ENCODE peak calls at places on chromosome 3, in six cellular contexts. One of them, this sample, is unnamed.

GRCh38 chr3:44883999-44884431 is 9.6 kb downstream of the TGM4 start:
- DNase-seq in psoas muscle: no peak
- DNase-seq in fibroblast of villous mesenchyme: peak
- DNase-seq in CD8-positive, alpha-beta memory T cell: no peak
- DNase-seq in activated naive CD4-positive, alpha-beta T cell: no peak
- DNase-seq in T-helper 2 cell: no peak
- DNase-seq in this sample: no peak

GRCh38 chr3:47932431-47932830 is 83.8 kb downstream of the MAP4 start:
- DNase-seq in psoas muscle: no peak
- DNase-seq in fibroblast of villous mesenchyme: peak
- DNase-seq in CD8-positive, alpha-beta memory T cell: no peak
- DNase-seq in activated naive CD4-positive, alpha-beta T cell: no peak
- DNase-seq in T-helper 2 cell: no peak
- DNase-seq in this sample: no peak

GRCh38 chr3:29922990-29923746 is 642.3 kb downstream of the RBMS3 start:
- DNase-seq in psoas muscle: no peak
- DNase-seq in fibroblast of villous mesenchyme: peak
- DNase-seq in CD8-positive, alpha-beta memory T cell: no peak
- DNase-seq in activated naive CD4-positive, alpha-beta T cell: no peak
- DNase-seq in T-helper 2 cell: no peak
- DNase-seq in this sample: no peak

GRCh38 chr3:156535162-156535627 is 19.7 kb downstream of the SSR3 start:
- DNase-seq in psoas muscle: peak
- DNase-seq in fibroblast of villous mesenchyme: peak
- DNase-seq in CD8-positive, alpha-beta memory T cell: no peak
- DNase-seq in activated naive CD4-positive, alpha-beta T cell: no peak
- DNase-seq in T-helper 2 cell: no peak
- DNase-seq in this sample: no peak

GRCh38 chr3:53104762-53105161 is 25.5 kb downstream of the RFT1 start:
- DNase-seq in psoas muscle: no peak
- DNase-seq in fibroblast of villous mesenchyme: no peak
- DNase-seq in CD8-positive, alpha-beta memory T cell: no peak
- DNase-seq in activated naive CD4-positive, alpha-beta T cell: no peak
- DNase-seq in T-helper 2 cell: no peak
- DNase-seq in this sample: no peak

GRCh38 chr3:160667452-160667851 is 9.5 kb upstream of the ARL14 start:
- DNase-seq in psoas muscle: no peak
- DNase-seq in fibroblast of villous mesenchyme: peak
- DNase-seq in CD8-positive, alpha-beta memory T cell: no peak
- DNase-seq in activated naive CD4-positive, alpha-beta T cell: no peak
- DNase-seq in T-helper 2 cell: no peak
- DNase-seq in this sample: no peak

GRCh38 chr3:107981471-107982111 is 109.2 kb downstream of the CD47 start:
- DNase-seq in psoas muscle: peak
- DNase-seq in fibroblast of villous mesenchyme: no peak
- DNase-seq in CD8-positive, alpha-beta memory T cell: no peak
- DNase-seq in activated naive CD4-positive, alpha-beta T cell: no peak
- DNase-seq in T-helper 2 cell: no peak
- DNase-seq in this sample: no peak

GRCh38 chr3:22713936-22714335 is 489.2 kb upstream of the UBE2E2 start:
- DNase-seq in psoas muscle: no peak
- DNase-seq in fibroblast of villous mesenchyme: peak
- DNase-seq in CD8-positive, alpha-beta memory T cell: no peak
- DNase-seq in activated naive CD4-positive, alpha-beta T cell: no peak
- DNase-seq in T-helper 2 cell: no peak
- DNase-seq in this sample: no peak

GRCh38 chr3:194938845-194939531 is 253.3 kb downstream of the FAM43A start:
- DNase-seq in psoas muscle: peak
- DNase-seq in fibroblast of villous mesenchyme: no peak
- DNase-seq in CD8-positive, alpha-beta memory T cell: no peak
- DNase-seq in activated naive CD4-positive, alpha-beta T cell: no peak
- DNase-seq in T-helper 2 cell: no peak
- DNase-seq in this sample: no peak

GRCh38 chr3:156687023-156687422 is 12.6 kb downstream of the TIPARP start:
- DNase-seq in psoas muscle: no peak
- DNase-seq in fibroblast of villous mesenchyme: peak
- DNase-seq in CD8-positive, alpha-beta memory T cell: no peak
- DNase-seq in activated naive CD4-positive, alpha-beta T cell: no peak
- DNase-seq in T-helper 2 cell: no peak
- DNase-seq in this sample: no peak

GRCh38 chr3:52458770-52459540 is 3.6 kb downstream of the NISCH start:
- DNase-seq in psoas muscle: no peak
- DNase-seq in fibroblast of villous mesenchyme: no peak
- DNase-seq in CD8-positive, alpha-beta memory T cell: no peak
- DNase-seq in activated naive CD4-positive, alpha-beta T cell: no peak
- DNase-seq in T-helper 2 cell: no peak
- DNase-seq in this sample: no peak

GRCh38 chr3:149081772-149082171 is 4.6 kb downstream of the HLTF start:
- DNase-seq in psoas muscle: no peak
- DNase-seq in fibroblast of villous mesenchyme: no peak
- DNase-seq in CD8-positive, alpha-beta memory T cell: no peak
- DNase-seq in activated naive CD4-positive, alpha-beta T cell: no peak
- DNase-seq in T-helper 2 cell: no peak
- DNase-seq in this sample: no peak

GRCh38 chr3:43525941-43526607 is 95.7 kb downstream of the ANO10 start:
- DNase-seq in psoas muscle: no peak
- DNase-seq in fibroblast of villous mesenchyme: peak
- DNase-seq in CD8-positive, alpha-beta memory T cell: no peak
- DNase-seq in activated naive CD4-positive, alpha-beta T cell: no peak
- DNase-seq in T-helper 2 cell: no peak
- DNase-seq in this sample: no peak

GRCh38 chr3:12629560-12629959 is 34.4 kb downstream of the RAF1 start:
- DNase-seq in psoas muscle: peak
- DNase-seq in fibroblast of villous mesenchyme: peak
- DNase-seq in CD8-positive, alpha-beta memory T cell: no peak
- DNase-seq in activated naive CD4-positive, alpha-beta T cell: no peak
- DNase-seq in T-helper 2 cell: no peak
- DNase-seq in this sample: no peak

GRCh38 chr3:193734737-193735366 is 141.8 kb downstream of the OPA1 start:
- DNase-seq in psoas muscle: no peak
- DNase-seq in fibroblast of villous mesenchyme: no peak
- DNase-seq in CD8-positive, alpha-beta memory T cell: no peak
- DNase-seq in activated naive CD4-positive, alpha-beta T cell: no peak
- DNase-seq in T-helper 2 cell: no peak
- DNase-seq in this sample: no peak

GRCh38 chr3:113606539-113607218 is 74.3 kb downstream of the SIDT1 start:
- DNase-seq in psoas muscle: no peak
- DNase-seq in fibroblast of villous mesenchyme: no peak
- DNase-seq in CD8-positive, alpha-beta memory T cell: peak
- DNase-seq in activated naive CD4-positive, alpha-beta T cell: no peak
- DNase-seq in T-helper 2 cell: no peak
- DNase-seq in this sample: peak

GRCh38 chr3:112104774-112105173 is 18.6 kb downstream of the C3orf52 start:
- DNase-seq in psoas muscle: no peak
- DNase-seq in fibroblast of villous mesenchyme: no peak
- DNase-seq in CD8-positive, alpha-beta memory T cell: no peak
- DNase-seq in activated naive CD4-positive, alpha-beta T cell: no peak
- DNase-seq in T-helper 2 cell: no peak
- DNase-seq in this sample: no peak

GRCh38 chr3:163809540-163809993 is 1268.7 kb downstream of the SI start:
- DNase-seq in psoas muscle: no peak
- DNase-seq in fibroblast of villous mesenchyme: no peak
- DNase-seq in CD8-positive, alpha-beta memory T cell: no peak
- DNase-seq in activated naive CD4-positive, alpha-beta T cell: no peak
- DNase-seq in T-helper 2 cell: no peak
- DNase-seq in this sample: peak

GRCh38 chr3:126557415-126557745 is 1.4 kb downstream of the C3orf22 start:
- DNase-seq in psoas muscle: peak
- DNase-seq in fibroblast of villous mesenchyme: no peak
- DNase-seq in CD8-positive, alpha-beta memory T cell: no peak
- DNase-seq in activated naive CD4-positive, alpha-beta T cell: no peak
- DNase-seq in T-helper 2 cell: no peak
- DNase-seq in this sample: no peak

GRCh38 chr3:168096210-168096795 is 579 bp upstream of the GOLIM4 start:
- DNase-seq in psoas muscle: peak
- DNase-seq in fibroblast of villous mesenchyme: peak
- DNase-seq in CD8-positive, alpha-beta memory T cell: no peak
- DNase-seq in activated naive CD4-positive, alpha-beta T cell: no peak
- DNase-seq in T-helper 2 cell: no peak
- DNase-seq in this sample: peak

GRCh38 chr3:190130700-190131099 is 10.0 kb upstream of the P3H2 start:
- DNase-seq in psoas muscle: no peak
- DNase-seq in fibroblast of villous mesenchyme: no peak
- DNase-seq in CD8-positive, alpha-beta memory T cell: no peak
- DNase-seq in activated naive CD4-positive, alpha-beta T cell: no peak
- DNase-seq in T-helper 2 cell: no peak
- DNase-seq in this sample: no peak

GRCh38 chr3:24069045-24069444 is 124.0 kb downstream of the NR1D2 start:
- DNase-seq in psoas muscle: no peak
- DNase-seq in fibroblast of villous mesenchyme: peak
- DNase-seq in CD8-positive, alpha-beta memory T cell: no peak
- DNase-seq in activated naive CD4-positive, alpha-beta T cell: no peak
- DNase-seq in T-helper 2 cell: no peak
- DNase-seq in this sample: no peak

GRCh38 chr3:15892828-15893227 is 95.0 kb upstream of the ANKRD28 start:
- DNase-seq in psoas muscle: no peak
- DNase-seq in fibroblast of villous mesenchyme: no peak
- DNase-seq in CD8-positive, alpha-beta memory T cell: no peak
- DNase-seq in activated naive CD4-positive, alpha-beta T cell: no peak
- DNase-seq in T-helper 2 cell: no peak
- DNase-seq in this sample: no peak

GRCh38 chr3:140469491-140469890 is 208.4 kb upstream of the TRIM42 start:
- DNase-seq in psoas muscle: no peak
- DNase-seq in fibroblast of villous mesenchyme: no peak
- DNase-seq in CD8-positive, alpha-beta memory T cell: no peak
- DNase-seq in activated naive CD4-positive, alpha-beta T cell: no peak
- DNase-seq in T-helper 2 cell: no peak
- DNase-seq in this sample: no peak

This sample was measured in GM13977.